ENCODE peak calls at places on chromosomes 16 and 17, in seven cellular contexts. One of them, this sample, is unnamed.

GRCh38 chr17:67542219-67543114 is 165.4 kb downstream of the PITPNC1 start:
- DNase-seq in cardiac muscle cell: no peak
- DNase-seq in stomach: no peak
- DNase-seq in cardiac fibroblast: no peak
- DNase-seq in fibroblast of lung: no peak
- DNase-seq in astrocyte of the cerebellum: no peak
- DNase-seq in endodermal cell: peak
- DNase-seq in this sample: no peak

GRCh38 chr17:29847527-29847931 is 82.5 kb downstream of the SSH2 start:
- DNase-seq in cardiac muscle cell: peak
- DNase-seq in stomach: no peak
- DNase-seq in cardiac fibroblast: peak
- DNase-seq in fibroblast of lung: peak
- DNase-seq in astrocyte of the cerebellum: no peak
- DNase-seq in endodermal cell: no peak
- DNase-seq in this sample: peak

GRCh38 chr17:58278661-58279015 is 2.1 kb downstream of the MPO start:
- DNase-seq in cardiac muscle cell: no peak
- DNase-seq in stomach: no peak
- DNase-seq in cardiac fibroblast: no peak
- DNase-seq in fibroblast of lung: no peak
- DNase-seq in astrocyte of the cerebellum: no peak
- DNase-seq in endodermal cell: no peak
- DNase-seq in this sample: peak

GRCh38 chr16:16083421-16084156 is 134.2 kb downstream of the ABCC1 start:
- DNase-seq in cardiac muscle cell: no peak
- DNase-seq in stomach: no peak
- DNase-seq in cardiac fibroblast: peak
- DNase-seq in fibroblast of lung: peak
- DNase-seq in astrocyte of the cerebellum: no peak
- DNase-seq in endodermal cell: no peak
- DNase-seq in this sample: peak

GRCh38 chr16:1428511-1428910 is 2.4 kb upstream of the PERCC1 start:
- DNase-seq in cardiac muscle cell: no peak
- DNase-seq in stomach: no peak
- DNase-seq in cardiac fibroblast: peak
- DNase-seq in fibroblast of lung: peak
- DNase-seq in astrocyte of the cerebellum: no peak
- DNase-seq in endodermal cell: peak
- DNase-seq in this sample: peak

GRCh38 chr17:44354582-44355309 is 8.9 kb downstream of the FAM171A2 start:
- DNase-seq in cardiac muscle cell: peak
- DNase-seq in stomach: no peak
- DNase-seq in cardiac fibroblast: no peak
- DNase-seq in fibroblast of lung: no peak
- DNase-seq in astrocyte of the cerebellum: no peak
- DNase-seq in endodermal cell: peak
- DNase-seq in this sample: no peak

GRCh38 chr17:40605301-40605700 is 40.0 kb upstream of the CCR7 start:
- DNase-seq in cardiac muscle cell: no peak
- DNase-seq in stomach: no peak
- DNase-seq in cardiac fibroblast: no peak
- DNase-seq in fibroblast of lung: no peak
- DNase-seq in astrocyte of the cerebellum: no peak
- DNase-seq in endodermal cell: no peak
- DNase-seq in this sample: no peak

GRCh38 chr16:30668393-30668792 is 10.2 kb downstream of the FBRS start:
- DNase-seq in cardiac muscle cell: no peak
- DNase-seq in stomach: no peak
- DNase-seq in cardiac fibroblast: no peak
- DNase-seq in fibroblast of lung: no peak
- DNase-seq in astrocyte of the cerebellum: no peak
- DNase-seq in endodermal cell: no peak
- DNase-seq in this sample: no peak

GRCh38 chr16:1765826-1766225 is 5.5 kb downstream of the NME3 start:
- DNase-seq in cardiac muscle cell: no peak
- DNase-seq in stomach: no peak
- DNase-seq in cardiac fibroblast: no peak
- DNase-seq in fibroblast of lung: no peak
- DNase-seq in astrocyte of the cerebellum: no peak
- DNase-seq in endodermal cell: no peak
- DNase-seq in this sample: no peak

GRCh38 chr16:48617711-48618148 is 7.8 kb upstream of the N4BP1 start:
- DNase-seq in cardiac muscle cell: peak
- DNase-seq in stomach: peak
- DNase-seq in cardiac fibroblast: peak
- DNase-seq in fibroblast of lung: peak
- DNase-seq in astrocyte of the cerebellum: peak
- DNase-seq in endodermal cell: no peak
- DNase-seq in this sample: peak

GRCh38 chr17:77011173-77012011 is 129.4 kb upstream of the SEC14L1 start:
- DNase-seq in cardiac muscle cell: peak
- DNase-seq in stomach: peak
- DNase-seq in cardiac fibroblast: peak
- DNase-seq in fibroblast of lung: peak
- DNase-seq in astrocyte of the cerebellum: peak
- DNase-seq in endodermal cell: peak
- DNase-seq in this sample: peak

GRCh38 chr17:67055811-67056745 is 11.7 kb downstream of the CACNG1 start:
- DNase-seq in cardiac muscle cell: no peak
- DNase-seq in stomach: no peak
- DNase-seq in cardiac fibroblast: no peak
- DNase-seq in fibroblast of lung: no peak
- DNase-seq in astrocyte of the cerebellum: no peak
- DNase-seq in endodermal cell: peak
- DNase-seq in this sample: no peak

GRCh38 chr17:1050996-1051925 is 54.3 kb downstream of the TIMM22 start:
- DNase-seq in cardiac muscle cell: no peak
- DNase-seq in stomach: no peak
- DNase-seq in cardiac fibroblast: no peak
- DNase-seq in fibroblast of lung: no peak
- DNase-seq in astrocyte of the cerebellum: no peak
- DNase-seq in endodermal cell: no peak
- DNase-seq in this sample: no peak

GRCh38 chr17:78337244-78338109 is 22.4 kb downstream of the SOCS3 start:
- DNase-seq in cardiac muscle cell: no peak
- DNase-seq in stomach: no peak
- DNase-seq in cardiac fibroblast: peak
- DNase-seq in fibroblast of lung: peak
- DNase-seq in astrocyte of the cerebellum: no peak
- DNase-seq in endodermal cell: peak
- DNase-seq in this sample: peak

GRCh38 chr16:9610727-9611126 is 519.3 kb downstream of the HAPSTR1 start:
- DNase-seq in cardiac muscle cell: no peak
- DNase-seq in stomach: no peak
- DNase-seq in cardiac fibroblast: no peak
- DNase-seq in fibroblast of lung: no peak
- DNase-seq in astrocyte of the cerebellum: no peak
- DNase-seq in endodermal cell: no peak
- DNase-seq in this sample: no peak

GRCh38 chr16:31455601-31456314 is 3.5 kb upstream of the ARMC5 start:
- DNase-seq in cardiac muscle cell: peak
- DNase-seq in stomach: no peak
- DNase-seq in cardiac fibroblast: no peak
- DNase-seq in fibroblast of lung: no peak
- DNase-seq in astrocyte of the cerebellum: no peak
- DNase-seq in endodermal cell: peak
- DNase-seq in this sample: no peak

GRCh38 chr16:88705746-88706287 is 391 bp downstream of the RNF166 start:
- DNase-seq in cardiac muscle cell: peak
- DNase-seq in stomach: no peak
- DNase-seq in cardiac fibroblast: no peak
- DNase-seq in fibroblast of lung: no peak
- DNase-seq in astrocyte of the cerebellum: no peak
- DNase-seq in endodermal cell: no peak
- DNase-seq in this sample: no peak

DNA sequence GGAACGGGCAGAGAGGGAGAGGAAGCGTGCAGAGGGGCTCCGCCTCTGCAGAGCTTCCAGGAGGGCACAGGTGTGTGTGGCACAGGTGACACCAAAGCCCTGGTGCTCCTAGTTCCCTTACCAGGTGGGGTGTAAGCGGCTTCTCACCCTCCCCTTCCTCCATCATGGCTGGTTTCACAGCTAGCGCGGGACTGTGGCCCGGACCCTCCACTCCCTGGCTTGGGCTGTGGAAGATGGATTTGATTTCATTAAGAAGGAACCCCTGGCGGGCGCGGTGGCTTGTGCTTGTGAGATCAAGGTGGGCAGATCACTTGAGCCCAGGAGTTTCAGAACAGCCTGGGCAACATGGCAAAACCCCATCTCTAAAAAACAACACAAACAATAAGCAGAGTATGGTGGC is 241.2 kb upstream of the GSE1 start:
- DNase-seq in cardiac muscle cell: no peak
- DNase-seq in stomach: no peak
- DNase-seq in cardiac fibroblast: no peak
- DNase-seq in fibroblast of lung: no peak
- DNase-seq in astrocyte of the cerebellum: no peak
- DNase-seq in endodermal cell: no peak
- DNase-seq in this sample: no peak
- H3K4me3 ChIP-seq in cardiac muscle cell: no peak
- H3K4me3 ChIP-seq in stomach: no peak
- H3K4me3 ChIP-seq in cardiac fibroblast: no peak
- H3K4me3 ChIP-seq in fibroblast of lung: no peak
- H3K4me3 ChIP-seq in astrocyte of the cerebellum: no peak
- H3K4me3 ChIP-seq in endodermal cell: no peak
- H3K4me3 ChIP-seq in this sample: no peak

GRCh38 chr16:77219437-77219836 is 20.2 kb downstream of the SYCE1L start:
- DNase-seq in cardiac muscle cell: no peak
- DNase-seq in stomach: no peak
- DNase-seq in cardiac fibroblast: no peak
- DNase-seq in fibroblast of lung: no peak
- DNase-seq in astrocyte of the cerebellum: no peak
- DNase-seq in endodermal cell: no peak
- DNase-seq in this sample: no peak

GRCh38 chr16:77220427-77220826 is 21.2 kb downstream of the SYCE1L start:
- DNase-seq in cardiac muscle cell: no peak
- DNase-seq in stomach: no peak
- DNase-seq in cardiac fibroblast: peak
- DNase-seq in fibroblast of lung: no peak
- DNase-seq in astrocyte of the cerebellum: no peak
- DNase-seq in endodermal cell: no peak
- DNase-seq in this sample: no peak

GRCh38 chr16:77225182-77225581 is 26.0 kb downstream of the SYCE1L start:
- DNase-seq in cardiac muscle cell: no peak
- DNase-seq in stomach: no peak
- DNase-seq in cardiac fibroblast: no peak
- DNase-seq in fibroblast of lung: no peak
- DNase-seq in astrocyte of the cerebellum: no peak
- DNase-seq in endodermal cell: no peak
- DNase-seq in this sample: no peak

GRCh38 chr16:77221482-77221881 is 22.3 kb downstream of the SYCE1L start:
- DNase-seq in cardiac muscle cell: no peak
- DNase-seq in stomach: no peak
- DNase-seq in cardiac fibroblast: peak
- DNase-seq in fibroblast of lung: no peak
- DNase-seq in astrocyte of the cerebellum: no peak
- DNase-seq in endodermal cell: no peak
- DNase-seq in this sample: no peak

GRCh38 chr16:77223184-77223583 is 24.0 kb downstream of the SYCE1L start:
- DNase-seq in cardiac muscle cell: no peak
- DNase-seq in stomach: no peak
- DNase-seq in cardiac fibroblast: no peak
- DNase-seq in fibroblast of lung: no peak
- DNase-seq in astrocyte of the cerebellum: no peak
- DNase-seq in endodermal cell: peak
- DNase-seq in this sample: no peak
- TF ChIP-seq CTCF in cardiac muscle cell: peak
- TF ChIP-seq CTCF in stomach: no peak
- TF ChIP-seq CTCF in cardiac fibroblast: peak
- TF ChIP-seq CTCF in fibroblast of lung: peak
- TF ChIP-seq CTCF in astrocyte of the cerebellum: peak
- TF ChIP-seq CTCF in endodermal cell: peak
- TF ChIP-seq CTCF in this sample: no peak

DNA sequence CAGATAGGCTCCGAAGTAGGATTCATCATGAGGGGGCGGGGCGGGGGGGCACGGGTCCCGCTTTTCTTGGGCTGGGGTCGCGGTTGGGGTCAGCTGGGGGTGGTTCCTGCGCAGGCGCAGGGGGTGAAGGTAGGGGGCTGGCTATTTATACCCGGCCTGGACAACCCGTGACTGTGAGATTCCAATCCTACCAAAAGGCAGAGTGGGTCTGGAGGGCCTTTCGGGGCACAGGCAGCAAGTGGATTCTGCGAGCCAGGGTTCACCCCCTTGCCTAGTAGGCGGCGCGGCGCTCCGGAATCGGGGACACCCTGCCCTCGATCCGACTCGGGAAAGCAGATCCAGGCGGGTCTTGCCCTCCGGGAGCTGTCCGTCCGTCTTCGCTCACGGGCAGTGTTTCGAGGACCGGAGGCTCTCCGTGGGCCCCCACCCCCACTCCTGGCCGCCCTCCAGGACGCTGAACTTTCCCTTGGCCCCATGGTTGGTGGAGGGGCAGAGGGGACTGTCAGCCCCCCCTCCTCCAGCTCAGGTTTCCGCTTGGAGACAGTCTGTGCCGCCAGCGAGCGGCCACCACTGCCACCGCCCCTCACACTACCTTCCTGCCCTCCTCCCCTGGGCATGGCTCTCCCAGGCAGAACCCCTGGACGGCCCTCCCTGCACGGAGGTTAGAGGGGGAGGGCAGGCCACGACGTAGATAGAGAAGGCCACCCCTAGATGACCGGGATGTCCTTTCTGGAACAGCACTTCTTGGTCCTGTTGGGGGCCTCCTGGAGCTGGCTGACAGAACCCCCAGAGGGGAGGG is 634 bp downstream of the SLC2A4 start:
- DNase-seq in cardiac muscle cell: peak
- DNase-seq in stomach: no peak
- DNase-seq in cardiac fibroblast: no peak
- DNase-seq in fibroblast of lung: no peak
- DNase-seq in astrocyte of the cerebellum: no peak
- DNase-seq in endodermal cell: peak
- DNase-seq in this sample: no peak
- H3K4me3 ChIP-seq in cardiac muscle cell: peak
- H3K4me3 ChIP-seq in stomach: peak
- H3K4me3 ChIP-seq in cardiac fibroblast: peak
- H3K4me3 ChIP-seq in fibroblast of lung: peak
- H3K4me3 ChIP-seq in astrocyte of the cerebellum: peak
- H3K4me3 ChIP-seq in endodermal cell: peak
- H3K4me3 ChIP-seq in this sample: peak

GRCh38 chr17:38916771-38917170 is 8.6 kb upstream of the LASP1NB start:
- DNase-seq in cardiac muscle cell: no peak
- DNase-seq in stomach: peak
- DNase-seq in cardiac fibroblast: no peak
- DNase-seq in fibroblast of lung: no peak
- DNase-seq in astrocyte of the cerebellum: no peak
- DNase-seq in endodermal cell: no peak
- DNase-seq in this sample: no peak

GRCh38 chr17:38918916-38919315 is 6.5 kb upstream of the LASP1NB start:
- DNase-seq in cardiac muscle cell: no peak
- DNase-seq in stomach: no peak
- DNase-seq in cardiac fibroblast: no peak
- DNase-seq in fibroblast of lung: no peak
- DNase-seq in astrocyte of the cerebellum: no peak
- DNase-seq in endodermal cell: no peak
- DNase-seq in this sample: no peak

GRCh38 chr17:38915639-38915995 is 9.8 kb upstream of the LASP1NB start:
- DNase-seq in cardiac muscle cell: no peak
- DNase-seq in stomach: peak
- DNase-seq in cardiac fibroblast: no peak
- DNase-seq in fibroblast of lung: no peak
- DNase-seq in astrocyte of the cerebellum: no peak
- DNase-seq in endodermal cell: peak
- DNase-seq in this sample: no peak

GRCh38 chr17:38918129-38918913 is 7.1 kb upstream of the LASP1NB start:
- DNase-seq in cardiac muscle cell: no peak
- DNase-seq in stomach: peak
- DNase-seq in cardiac fibroblast: no peak
- DNase-seq in fibroblast of lung: no peak
- DNase-seq in astrocyte of the cerebellum: no peak
- DNase-seq in endodermal cell: peak
- DNase-seq in this sample: no peak

GRCh38 chr17:38917259-38917658 is 8.2 kb upstream of the LASP1NB start:
- DNase-seq in cardiac muscle cell: no peak
- DNase-seq in stomach: no peak
- DNase-seq in cardiac fibroblast: no peak
- DNase-seq in fibroblast of lung: no peak
- DNase-seq in astrocyte of the cerebellum: no peak
- DNase-seq in endodermal cell: no peak
- DNase-seq in this sample: no peak
- TF ChIP-seq CTCF in cardiac muscle cell: no peak
- TF ChIP-seq CTCF in stomach: no peak
- TF ChIP-seq CTCF in cardiac fibroblast: no peak
- TF ChIP-seq CTCF in fibroblast of lung: no peak
- TF ChIP-seq CTCF in astrocyte of the cerebellum: peak
- TF ChIP-seq CTCF in endodermal cell: peak
- TF ChIP-seq CTCF in this sample: no peak